ENCODE peak calls at places on chromosomes 5 and 9, in nine cellular contexts. Y is nephron progenitor cell; K is stimulated activated CD4-positive, alpha-beta T cell treated with anti-CD3 and anti-CD28 coated beads, Interleukin-12 subunit alpha, Interleukin-12 subunit beta, amount 100 ng/mL, for 24 hours; E is Kasumi-1; A is left cardiac atrium; N is progenitor cell of endocrine pancreas; U is ureter; W is fibroblast of villous mesenchyme; V is amygdala. J is an unnamed sample.

GRCh38 chr9:5095795-5096194 is 89.6 kb downstream of the INSL6 start:
- DNase-seq in Y (no peak), K (no peak), E (no peak), A (no peak), N (no peak), U (no peak), W (no peak), V (no peak), J (no peak)

GRCh38 chr9:94144394-94144793 is 60.1 kb downstream of the PTPDC1 start:
- DNase-seq in Y (no peak), K (no peak), E (no peak), A (no peak), N (no peak), U (no peak), W (peak), V (no peak), J (no peak)

GRCh38 chr5:74892921-74893320 is 26.7 kb upstream of the FAM169A start:
- DNase-seq in Y (no peak), K (no peak), E (no peak), A (no peak), N (no peak), U (no peak), W (no peak), V (no peak), J (no peak)

GRCh38 chr9:114303977-114304376 is 18.9 kb upstream of the ORM1 start:
- DNase-seq in Y (no peak), K (no peak), E (no peak), A (no peak), N (no peak), U (peak), W (no peak), V (no peak), J (peak)

GRCh38 chr9:133460405-133461175 is 812 bp downstream of the CACFD1 start:
- DNase-seq in Y (no peak), K (no peak), E (no peak), A (peak), N (peak), U (peak), W (peak), V (no peak), J (peak)

GRCh38 chr5:15645376-15645775 is 145.4 kb downstream of the FBXL7 start:
- DNase-seq in Y (no peak), K (no peak), E (peak), A (no peak), N (no peak), U (no peak), W (peak), V (no peak), J (no peak)

GRCh38 chr9:87213948-87214347 is 266.6 kb upstream of the GAS1 start:
- DNase-seq in Y (no peak), K (no peak), E (no peak), A (no peak), N (no peak), U (no peak), W (no peak), V (no peak), J (no peak)

GRCh38 chr5:79560774-79561524 is 47.0 kb upstream of the HOMER1 start:
- DNase-seq in Y (no peak), K (no peak), E (peak), A (no peak), N (no peak), U (no peak), W (no peak), V (no peak), J (no peak)

GRCh38 chr5:172113036-172113435 is 75.0 kb downstream of the STK10 start:
- DNase-seq in Y (no peak), K (peak), E (no peak), A (no peak), N (no peak), U (no peak), W (peak), V (no peak), J (no peak)

GRCh38 chr9:97561501-97561900 is 60.0 kb downstream of the TMOD1 start:
- DNase-seq in Y (no peak), K (no peak), E (no peak), A (no peak), N (no peak), U (no peak), W (no peak), V (no peak), J (no peak)

GRCh38 chr5:148973455-148973854 is 89.4 kb downstream of the SH3TC2 start:
- DNase-seq in Y (no peak), K (no peak), E (no peak), A (no peak), N (no peak), U (no peak), W (no peak), V (no peak), J (no peak)

GRCh38 chr9:113632776-113633590 is 169.5 kb downstream of the RGS3 start:
- DNase-seq in Y (no peak), K (no peak), E (no peak), A (no peak), N (no peak), U (no peak), W (peak), V (no peak), J (no peak)

GRCh38 chr5:126044111-126044668 is 379.0 kb upstream of the GRAMD2B start:
- DNase-seq in Y (no peak), K (no peak), E (no peak), A (no peak), N (no peak), U (no peak), W (peak), V (peak), J (no peak)

GRCh38 chr9:93830224-93830596 is 124.9 kb downstream of the BARX1 start:
- DNase-seq in Y (no peak), K (no peak), E (no peak), A (no peak), N (no peak), U (no peak), W (no peak), V (no peak), J (no peak)

GRCh38 chr5:115375922-115376321 is 79.5 kb upstream of the CCDC112 start:
- DNase-seq in Y (no peak), K (no peak), E (no peak), A (peak), N (no peak), U (no peak), W (peak), V (no peak), J (no peak)

GRCh38 chr5:172102913-172103629 is 85.0 kb downstream of the STK10 start:
- DNase-seq in Y (peak), K (no peak), E (no peak), A (peak), N (no peak), U (peak), W (peak), V (no peak), J (peak)

GRCh38 chr9:77384406-77384805 is 207.1 kb downstream of the VPS13A start:
- DNase-seq in Y (no peak), K (no peak), E (no peak), A (no peak), N (no peak), U (no peak), W (peak), V (no peak), J (no peak)

GRCh38 chr5:151741678-151742423 is 16.6 kb downstream of the ATOX1 start:
- DNase-seq in Y (no peak), K (no peak), E (no peak), A (no peak), N (no peak), U (no peak), W (peak), V (no peak), J (no peak)

GRCh38 chr9:4674783-4675182 is 4.6 kb upstream of the CDC37L1 start:
- DNase-seq in Y (no peak), K (no peak), E (no peak), A (no peak), N (no peak), U (no peak), W (peak), V (no peak), J (no peak)

GRCh38 chr5:110159202-110159601 is 469.5 kb downstream of the MAN2A1 start:
- DNase-seq in Y (no peak), K (no peak), E (no peak), A (no peak), N (no peak), U (no peak), W (peak), V (no peak), J (no peak)

GRCh38 chr9:130693101-130693425 is 517 bp upstream of the EXOSC2 start:
- DNase-seq in Y (no peak), K (no peak), E (no peak), A (no peak), N (no peak), U (no peak), W (no peak), V (no peak), J (no peak)

GRCh38 chr9:114161518-114161917 is 6.2 kb downstream of the COL27A1 start:
- DNase-seq in Y (no peak), K (no peak), E (no peak), A (no peak), N (no peak), U (no peak), W (no peak), V (no peak), J (no peak)

GRCh38 chr5:1502046-1502736 is 21.6 kb downstream of the LPCAT1 start:
- DNase-seq in Y (no peak), K (no peak), E (peak), A (peak), N (no peak), U (no peak), W (peak), V (no peak), J (no peak)

GRCh38 chr5:142829821-142830220 is 59.6 kb downstream of the ARHGAP26 start:
- DNase-seq in Y (no peak), K (no peak), E (no peak), A (no peak), N (no peak), U (no peak), W (peak), V (no peak), J (no peak)

GRCh38 chr9:105132006-105132405 is 112.4 kb upstream of the SLC44A1 start:
- DNase-seq in Y (no peak), K (no peak), E (no peak), A (no peak), N (no peak), U (no peak), W (peak), V (no peak), J (no peak)

GRCh38 chr9:114732842-114733241 is 50.9 kb upstream of the TEX48 start:
- DNase-seq in Y (no peak), K (no peak), E (no peak), A (no peak), N (no peak), U (no peak), W (no peak), V (no peak), J (no peak)